ENCODE peak calls at places on chromosomes 6 and 20, in eight cellular contexts. W is colonic mucosa, H is heart left ventricle, F is osteoblast, C is cardiac muscle cell, J is adrenal gland, Y is IMR-90, Q is PC-3. K is an unnamed sample.

GRCh38 chr6:147561742-147562141 is 53.3 kb downstream of the SAMD5 start:
- DNase-seq in F (no peak), C (no peak), Q (no peak), H (no peak), Y (no peak), W (no peak), J (no peak), K (no peak)

GRCh38 chr6:111522393-111523020 is 39.5 kb upstream of the REV3L start:
- DNase-seq in Y (no peak), C (no peak), Q (no peak), J (no peak), W (no peak), F (no peak), H (no peak), K (no peak)

GRCh38 chr6:122995930-122996796 is at the start of gene CLVS2:
- DNase-seq in F (peak; percentile 58), Y (no peak), J (peak; percentile 20), C (peak; percentile 68), Q (no peak), W (no peak), H (peak; percentile 63), K (peak; percentile 1)

GRCh38 chr6:42165016-42165415 is 8.1 kb upstream of the GUCA1A start:
- DNase-seq in Q (no peak), H (no peak), F (peak; percentile 90), Y (peak; percentile 71), W (no peak), C (no peak), J (no peak), K (no peak)

GRCh38 chr6:128323011-128323410 is 197.4 kb downstream of the PTPRK start:
- DNase-seq in C (no peak), H (no peak), W (no peak), Q (no peak), Y (no peak), J (no peak), F (no peak), K (no peak)

GRCh38 chr20:2859330-2860121 is 13.8 kb upstream of the PTPRA start:
- DNase-seq in Y (no peak), W (no peak), J (no peak), C (no peak), Q (no peak), F (peak; percentile 95), H (no peak), K (no peak)

GRCh38 chr6:160088069-160088773 is 33.4 kb upstream of the SLC22A1 start:
- DNase-seq in Y (peak; percentile 89), W (peak; percentile 79), C (peak; percentile 52), Q (peak; percentile 78), J (peak; percentile 72), H (no peak), F (peak; percentile 98), K (peak; percentile 71)

GRCh38 chr20:31472395-31473330 is 2.3 kb downstream of the DEFB124 start:
- DNase-seq in W (no peak), Q (no peak), F (no peak), C (no peak), Y (no peak), H (no peak), J (no peak), K (no peak)

GRCh38 chr6:24522090-24522820 is 27.5 kb downstream of the ALDH5A1 start:
- DNase-seq in H (no peak), Q (no peak), W (no peak), C (no peak), F (no peak), J (no peak), Y (peak; percentile 17), K (no peak)

GRCh38 chr6:116389357-116389756 is 18.6 kb downstream of the DSE start:
- DNase-seq in J (no peak), F (no peak), C (no peak), H (no peak), Q (no peak), W (no peak), Y (no peak), K (no peak)

GRCh38 chr20:3115190-3116107 is 30.9 kb upstream of the AVP start:
- DNase-seq in Y (peak; percentile 59), J (no peak), C (peak; percentile 68), W (no peak), F (peak; percentile 92), H (no peak), Q (peak; percentile 76), K (peak; percentile 25)

GRCh38 chr6:109458774-109459531 is 3.4 kb upstream of the MICAL1 start:
- DNase-seq in H (no peak), W (no peak), C (no peak), Q (no peak), Y (no peak), J (no peak), F (peak; percentile 66), K (no peak)

GRCh38 chr6:148379481-148379880 is 36.8 kb downstream of the SASH1 start:
- DNase-seq in Y (no peak), F (no peak), W (no peak), J (no peak), C (no peak), Q (no peak), H (no peak), K (no peak)

GRCh38 chr6:5998741-5999687 is 7.7 kb downstream of the NRN1 start:
- DNase-seq in Y (no peak), Q (no peak), F (peak; percentile 92), W (peak; percentile 26), H (peak; percentile 81), J (no peak), C (peak; percentile 32), K (no peak)

GRCh38 chr20:4966826-4967751 is 34.2 kb downstream of the SLC23A2 start:
- DNase-seq in H (no peak), J (no peak), F (no peak), Q (no peak), W (no peak), Y (peak; percentile 67), C (no peak), K (no peak)

GRCh38 chr20:31560900-31561598 is 44.0 kb upstream of the ID1 start:
- DNase-seq in C (no peak), Q (peak; percentile 96), Y (peak; percentile 98), J (peak; percentile 72), H (no peak), F (peak; percentile 91), W (no peak), K (peak; percentile 95)

GRCh38 chr6:75268988-75269354 is 15.6 kb downstream of the TMEM30A start:
- DNase-seq in Q (no peak), W (no peak), C (no peak), F (no peak), J (no peak), H (no peak), Y (no peak), K (no peak)

GRCh38 chr6:158521759-158522158 is 38.1 kb upstream of the TMEM181 start:
- DNase-seq in F (no peak), Y (no peak), Q (no peak), J (no peak), W (no peak), C (no peak), H (no peak), K (no peak)

GRCh38 chr6:105489213-105489525 is 86.3 kb upstream of the PREP start:
- DNase-seq in J (no peak), F (no peak), Q (no peak), W (no peak), Y (peak; percentile 38), H (no peak), C (no peak), K (no peak)

GRCh38 chr6:41723936-41724637 is 11.3 kb downstream of the TFEB start:
- DNase-seq in F (no peak), Y (no peak), C (no peak), Q (no peak), H (no peak), J (no peak), W (no peak), K (no peak)

GRCh38 chr6:108074057-108074358 is 533 bp downstream of the OSTM1 start:
- DNase-seq in Y (peak; percentile 31), Q (no peak), C (no peak), W (no peak), H (no peak), J (no peak), F (peak; percentile 85), K (no peak)

GRCh38 chr20:8912731-8913130 is 156.2 kb upstream of the PLCB4 start:
- DNase-seq in F (no peak), H (no peak), W (no peak), Q (no peak), C (no peak), J (no peak), Y (no peak), K (no peak)

GRCh38 chr6:402901-403658 is 11.5 kb downstream of the IRF4 start:
- DNase-seq in W (no peak), Y (no peak), F (no peak), Q (peak; percentile 82), H (no peak), J (no peak), C (no peak), K (no peak)

GRCh38 chr6:57265755-57266221 is 43.7 kb upstream of the RAB23 start:
- DNase-seq in Q (peak; percentile 69), F (peak; percentile 43), C (no peak), Y (peak; percentile 72), W (no peak), H (no peak), J (no peak), K (peak; percentile 41)

GRCh38 chr6:14638932-14639875 is 521.6 kb downstream of the CD83 start:
- DNase-seq in W (peak; percentile 36), Y (peak; percentile 60), C (no peak), Q (peak; percentile 52), F (peak; percentile 92), J (no peak), H (peak; percentile 75), K (peak; percentile 22)

GRCh38 chr20:577167-577791 is 32.8 kb downstream of the TCF15 start:
- DNase-seq in Q (peak; percentile 22), H (no peak), C (no peak), J (no peak), W (no peak), F (no peak), Y (peak; percentile 18), K (no peak)
- TF ChIP-seq CTCF in Q (peak; percentile 55), H (no peak), C (peak; percentile 46), J (no peak), W (no peak), F (peak; percentile 46), Y (peak; percentile 29), K (peak; percentile 63)

GRCh38 chr20:46400828-46401477 is 5.5 kb downstream of the ELMO2 start:
- DNase-seq in W (no peak), C (no peak), Y (peak; percentile 46), F (peak; percentile 64), Q (peak; percentile 20), H (no peak), J (no peak), K (no peak)
- H3K4me3 ChIP-seq in W (no peak overlapping the region), C (no peak overlapping the region), Y (no peak overlapping the region), F (peak overlapping the region; percentile 58), Q (no peak overlapping the region), H (peak overlapping the region; percentile 22), J (no peak overlapping the region), K (no peak overlapping the region)

DNA sequence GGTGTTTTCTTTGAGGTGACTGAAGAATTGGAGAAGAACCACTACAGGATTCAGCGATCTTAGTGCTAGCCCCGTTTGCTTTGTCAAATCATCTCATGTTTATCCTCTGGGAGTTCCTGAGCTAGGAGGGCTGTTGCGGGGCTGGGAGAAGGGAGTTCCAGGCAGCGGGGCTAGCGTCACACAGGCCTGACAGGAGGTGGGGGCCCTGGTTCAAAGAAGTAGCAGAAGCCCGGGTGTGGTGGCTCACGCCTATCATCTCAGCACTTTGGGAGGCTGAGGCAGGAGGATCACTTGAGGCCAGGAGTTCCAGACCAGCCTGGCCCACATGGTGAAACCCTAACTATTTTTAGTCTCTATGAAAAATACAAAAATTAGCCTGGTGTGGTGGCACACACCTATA is 33.2 kb upstream of the SULF2 start:
- DNase-seq in W (no peak), C (no peak), Q (no peak), F (no peak), J (no peak), Y (no peak), H (no peak), K (no peak)
- H3K27me3 ChIP-seq in W (no peaks in the 10 kb centered on the region), C (peaks cover 6% of the 10 kb centered on the region), Q (no peaks in the 10 kb centered on the region), F (peaks cover 29% of the 10 kb centered on the region), J (peaks cover 16% of the 10 kb centered on the region), Y (peaks cover 22% of the 10 kb centered on the region), H (peaks cover 10% of the 10 kb centered on the region), K (peaks cover 5% of the 10 kb centered on the region)

GRCh38 chr20:38172344-38172743 is 7.3 kb upstream of the TGM2 start:
- DNase-seq in H (no peak), Y (peak; percentile 59), J (no peak), Q (peak; percentile 56), W (no peak), F (no peak), C (no peak), K (peak; percentile 60)
- TF ChIP-seq CTCF in H (no peak), Y (peak; percentile 47), J (no peak), Q (peak; percentile 60), W (no peak), F (peak; percentile 43), C (peak; percentile 46), K (peak; percentile 73)

K was measured in brain microvascular endothelial cell.